ENCODE peak calls at places on chromosomes 4 and X, in nine cellular contexts. One of them, this sample, is unnamed.

GRCh38 chrX:43655961-43656494 is at the start of gene MAOA:
- DNase-seq in sigmoid colon: peak; percentile 92
- DNase-seq in ovary: peak; percentile 80
- DNase-seq in lower leg skin: peak; percentile 97
- DNase-seq in HCT116: no peak
- DNase-seq in tibial nerve: peak; percentile 86
- DNase-seq in body of pancreas: peak; percentile 82
- DNase-seq in Peyer's patch: peak; percentile 92
- DNase-seq in uterus: peak; percentile 88
- DNase-seq in this sample: peak; percentile 64

GRCh38 chrX:124818764-124819163 is 472.4 kb downstream of the SH2D1A start:
- DNase-seq in sigmoid colon: no peak
- DNase-seq in ovary: no peak
- DNase-seq in lower leg skin: no peak
- DNase-seq in HCT116: no peak
- DNase-seq in tibial nerve: no peak
- DNase-seq in body of pancreas: no peak
- DNase-seq in Peyer's patch: no peak
- DNase-seq in uterus: no peak
- DNase-seq in this sample: no peak

GRCh38 chrX:111719426-111720210 is 38.6 kb downstream of the ALG13 start:
- DNase-seq in sigmoid colon: no peak
- DNase-seq in ovary: no peak
- DNase-seq in lower leg skin: no peak
- DNase-seq in HCT116: no peak
- DNase-seq in tibial nerve: no peak
- DNase-seq in body of pancreas: no peak
- DNase-seq in Peyer's patch: no peak
- DNase-seq in uterus: no peak
- DNase-seq in this sample: peak; percentile 1

GRCh38 chr4:3375688-3376087 is 66.1 kb upstream of the HGFAC start:
- DNase-seq in sigmoid colon: peak; percentile 58
- DNase-seq in ovary: no peak
- DNase-seq in lower leg skin: no peak
- DNase-seq in HCT116: no peak
- DNase-seq in tibial nerve: no peak
- DNase-seq in body of pancreas: no peak
- DNase-seq in Peyer's patch: no peak
- DNase-seq in uterus: no peak
- DNase-seq in this sample: no peak

GRCh38 chr4:147361726-147362125 is 119.2 kb upstream of the EDNRA start:
- DNase-seq in sigmoid colon: no peak
- DNase-seq in ovary: no peak
- DNase-seq in lower leg skin: no peak
- DNase-seq in HCT116: peak; percentile 61
- DNase-seq in tibial nerve: peak; percentile 25
- DNase-seq in body of pancreas: no peak
- DNase-seq in Peyer's patch: peak; percentile 85
- DNase-seq in uterus: peak; percentile 76
- DNase-seq in this sample: no peak

GRCh38 chr4:77593101-77593500 is 12.5 kb upstream of the CXCL13 start:
- DNase-seq in sigmoid colon: no peak
- DNase-seq in ovary: no peak
- DNase-seq in lower leg skin: no peak
- DNase-seq in HCT116: no peak
- DNase-seq in tibial nerve: no peak
- DNase-seq in body of pancreas: no peak
- DNase-seq in Peyer's patch: no peak
- DNase-seq in uterus: no peak
- DNase-seq in this sample: no peak

GRCh38 chr4:172802041-172802440 is 366.6 kb upstream of the GALNT7 start:
- DNase-seq in sigmoid colon: no peak
- DNase-seq in ovary: no peak
- DNase-seq in lower leg skin: no peak
- DNase-seq in HCT116: no peak
- DNase-seq in tibial nerve: no peak
- DNase-seq in body of pancreas: no peak
- DNase-seq in Peyer's patch: no peak
- DNase-seq in uterus: no peak
- DNase-seq in this sample: no peak

GRCh38 chrX:1392376-1393130 is 640 bp upstream of the SLC25A6 start:
- DNase-seq in sigmoid colon: peak; percentile 91
- DNase-seq in ovary: no peak
- DNase-seq in lower leg skin: peak; percentile 91
- DNase-seq in HCT116: no peak
- DNase-seq in tibial nerve: peak; percentile 68
- DNase-seq in body of pancreas: peak; percentile 68
- DNase-seq in Peyer's patch: peak; percentile 74
- DNase-seq in uterus: peak; percentile 74
- DNase-seq in this sample: no peak

GRCh38 chr4:170853422-170854021 is 763.8 kb upstream of the AADAT start:
- DNase-seq in sigmoid colon: no peak
- DNase-seq in ovary: peak; percentile 60
- DNase-seq in lower leg skin: no peak
- DNase-seq in HCT116: peak; percentile 48
- DNase-seq in tibial nerve: peak; percentile 7
- DNase-seq in body of pancreas: peak; percentile 57
- DNase-seq in Peyer's patch: peak; percentile 65
- DNase-seq in uterus: no peak
- DNase-seq in this sample: peak; percentile 42

GRCh38 chr4:76803522-76803921 is 94.4 kb downstream of the SOWAHB start:
- DNase-seq in sigmoid colon: no peak
- DNase-seq in ovary: no peak
- DNase-seq in lower leg skin: no peak
- DNase-seq in HCT116: no peak
- DNase-seq in tibial nerve: peak; percentile 33
- DNase-seq in body of pancreas: no peak
- DNase-seq in Peyer's patch: peak; percentile 63
- DNase-seq in uterus: peak; percentile 79
- DNase-seq in this sample: no peak

GRCh38 chrX:115560978-115561604 is at the start of gene PLS3:
- DNase-seq in sigmoid colon: peak; percentile 92
- DNase-seq in ovary: peak; percentile 89
- DNase-seq in lower leg skin: peak; percentile 95
- DNase-seq in HCT116: peak; percentile 77
- DNase-seq in tibial nerve: peak; percentile 64
- DNase-seq in body of pancreas: peak; percentile 80
- DNase-seq in Peyer's patch: peak; percentile 77
- DNase-seq in uterus: peak; percentile 89
- DNase-seq in this sample: peak; percentile 0

GRCh38 chr4:173761938-173762337 is 231.9 kb upstream of the HAND2 start:
- DNase-seq in sigmoid colon: no peak
- DNase-seq in ovary: no peak
- DNase-seq in lower leg skin: no peak
- DNase-seq in HCT116: no peak
- DNase-seq in tibial nerve: no peak
- DNase-seq in body of pancreas: no peak
- DNase-seq in Peyer's patch: no peak
- DNase-seq in uterus: no peak
- DNase-seq in this sample: no peak

GRCh38 chrX:12974217-12974796 is 603 bp upstream of the TMSB4X start:
- DNase-seq in sigmoid colon: peak; percentile 83
- DNase-seq in ovary: peak; percentile 71
- DNase-seq in lower leg skin: peak; percentile 93
- DNase-seq in HCT116: no peak
- DNase-seq in tibial nerve: peak; percentile 40
- DNase-seq in body of pancreas: peak; percentile 66
- DNase-seq in Peyer's patch: peak; percentile 79
- DNase-seq in uterus: peak; percentile 73
- DNase-seq in this sample: peak; percentile 80

GRCh38 chrX:131895002-131895401 is 128.1 kb upstream of the STK26 start:
- DNase-seq in sigmoid colon: no peak
- DNase-seq in ovary: no peak
- DNase-seq in lower leg skin: no peak
- DNase-seq in HCT116: no peak
- DNase-seq in tibial nerve: no peak
- DNase-seq in body of pancreas: no peak
- DNase-seq in Peyer's patch: no peak
- DNase-seq in uterus: no peak
- DNase-seq in this sample: peak; percentile 0

GRCh38 chr4:40875507-40876150 is 125.9 kb downstream of the NSUN7 start:
- DNase-seq in sigmoid colon: no peak
- DNase-seq in ovary: no peak
- DNase-seq in lower leg skin: no peak
- DNase-seq in HCT116: no peak
- DNase-seq in tibial nerve: no peak
- DNase-seq in body of pancreas: no peak
- DNase-seq in Peyer's patch: no peak
- DNase-seq in uterus: no peak
- DNase-seq in this sample: no peak

GRCh38 chr4:78784255-78784654 is 8.1 kb downstream of the BMP2K start:
- DNase-seq in sigmoid colon: no peak
- DNase-seq in ovary: no peak
- DNase-seq in lower leg skin: no peak
- DNase-seq in HCT116: no peak
- DNase-seq in tibial nerve: no peak
- DNase-seq in body of pancreas: no peak
- DNase-seq in Peyer's patch: no peak
- DNase-seq in uterus: no peak
- DNase-seq in this sample: peak; percentile 44

DNA sequence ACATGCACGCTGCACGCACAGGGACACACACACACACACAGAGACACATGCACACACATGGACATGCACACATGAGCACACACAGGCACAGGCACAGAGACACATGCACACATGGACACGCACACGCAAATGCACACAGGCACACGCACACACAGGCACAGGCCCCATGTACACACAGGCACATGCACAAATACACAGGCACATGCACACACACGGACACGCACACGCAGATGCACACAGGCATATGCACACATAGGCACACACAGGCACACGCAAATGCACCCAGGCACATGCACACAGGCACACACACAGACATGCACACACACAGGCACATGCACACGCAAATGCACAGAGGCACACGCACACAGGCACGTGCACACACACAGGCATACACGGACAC is 30.3 kb upstream of the HTRA3 start:
- DNase-seq in sigmoid colon: no peak
- DNase-seq in ovary: no peak
- DNase-seq in lower leg skin: no peak
- DNase-seq in HCT116: no peak
- DNase-seq in tibial nerve: no peak
- DNase-seq in body of pancreas: no peak
- DNase-seq in Peyer's patch: no peak
- DNase-seq in uterus: no peak
- DNase-seq in this sample: no peak
- TF ChIP-seq POLR2A in sigmoid colon: no peak
- TF ChIP-seq POLR2A in ovary: no peak
- TF ChIP-seq POLR2A in lower leg skin: no peak
- TF ChIP-seq POLR2A in HCT116: no peak
- TF ChIP-seq POLR2A in tibial nerve: no peak
- TF ChIP-seq POLR2A in body of pancreas: no peak
- TF ChIP-seq POLR2A in Peyer's patch: no peak
- TF ChIP-seq POLR2A in uterus: no peak
- TF ChIP-seq POLR2A in this sample: no peak

GRCh38 chr4:53647547-53647946 is 56.3 kb upstream of the LNX1 start:
- DNase-seq in sigmoid colon: no peak
- DNase-seq in ovary: no peak
- DNase-seq in lower leg skin: no peak
- DNase-seq in HCT116: no peak
- DNase-seq in tibial nerve: no peak
- DNase-seq in body of pancreas: no peak
- DNase-seq in Peyer's patch: no peak
- DNase-seq in uterus: no peak
- DNase-seq in this sample: no peak
- TF ChIP-seq POLR2A in sigmoid colon: no peak
- TF ChIP-seq POLR2A in ovary: no peak
- TF ChIP-seq POLR2A in lower leg skin: no peak
- TF ChIP-seq POLR2A in HCT116: no peak
- TF ChIP-seq POLR2A in tibial nerve: no peak
- TF ChIP-seq POLR2A in body of pancreas: no peak
- TF ChIP-seq POLR2A in Peyer's patch: no peak
- TF ChIP-seq POLR2A in uterus: no peak
- TF ChIP-seq POLR2A in this sample: no peak

DNA sequence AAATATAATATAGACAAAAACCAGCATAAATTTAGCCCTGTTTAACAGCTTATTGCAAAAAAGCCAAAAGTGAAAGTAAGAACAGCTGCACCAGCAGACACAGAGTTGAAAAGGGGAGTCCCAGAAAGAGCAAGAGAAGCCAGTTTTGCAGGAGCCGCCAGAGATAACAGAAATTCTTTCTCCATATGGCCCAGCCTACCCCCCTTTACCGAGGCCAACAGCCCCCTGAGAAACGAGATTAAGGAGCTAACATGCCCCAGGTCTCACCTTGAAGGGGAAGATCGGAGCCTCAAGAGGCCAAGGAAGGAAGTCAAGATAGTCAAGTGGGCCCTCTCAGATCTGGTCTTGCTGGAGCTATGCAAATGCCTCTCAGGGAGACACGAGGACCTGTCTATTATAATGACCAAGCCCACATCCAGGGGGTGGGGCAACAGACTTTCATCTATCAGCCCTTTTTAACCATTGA is 4.8 kb downstream of the ACOX3 start:
- DNase-seq in sigmoid colon: no peak
- DNase-seq in ovary: no peak
- DNase-seq in lower leg skin: no peak
- DNase-seq in HCT116: no peak
- DNase-seq in tibial nerve: no peak
- DNase-seq in body of pancreas: no peak
- DNase-seq in Peyer's patch: peak; percentile 67
- DNase-seq in uterus: no peak
- DNase-seq in this sample: peak; percentile 84
- TF ChIP-seq POLR2A in sigmoid colon: no peak
- TF ChIP-seq POLR2A in ovary: no peak
- TF ChIP-seq POLR2A in lower leg skin: no peak
- TF ChIP-seq POLR2A in HCT116: no peak
- TF ChIP-seq POLR2A in tibial nerve: no peak
- TF ChIP-seq POLR2A in body of pancreas: no peak
- TF ChIP-seq POLR2A in Peyer's patch: no peak
- TF ChIP-seq POLR2A in uterus: no peak
- TF ChIP-seq POLR2A in this sample: no peak

GRCh38 chrX:47179221-47179927 is 14.3 kb upstream of the UBA1 start:
- DNase-seq in sigmoid colon: peak; percentile 79
- DNase-seq in ovary: no peak
- DNase-seq in lower leg skin: no peak
- DNase-seq in HCT116: no peak
- DNase-seq in tibial nerve: no peak
- DNase-seq in body of pancreas: no peak
- DNase-seq in Peyer's patch: no peak
- DNase-seq in uterus: no peak
- DNase-seq in this sample: no peak

GRCh38 chrX:47181301-47181700 is 12.3 kb upstream of the UBA1 start:
- DNase-seq in sigmoid colon: no peak
- DNase-seq in ovary: no peak
- DNase-seq in lower leg skin: no peak
- DNase-seq in HCT116: no peak
- DNase-seq in tibial nerve: no peak
- DNase-seq in body of pancreas: no peak
- DNase-seq in Peyer's patch: no peak
- DNase-seq in uterus: no peak
- DNase-seq in this sample: no peak

GRCh38 chrX:47179928-47180255 is 13.7 kb upstream of the UBA1 start:
- DNase-seq in sigmoid colon: no peak
- DNase-seq in ovary: peak; percentile 27
- DNase-seq in lower leg skin: no peak
- DNase-seq in HCT116: no peak
- DNase-seq in tibial nerve: no peak
- DNase-seq in body of pancreas: no peak
- DNase-seq in Peyer's patch: peak; percentile 38
- DNase-seq in uterus: no peak
- DNase-seq in this sample: no peak

GRCh38 chrX:47182106-47182700 is 11.4 kb upstream of the UBA1 start:
- DNase-seq in sigmoid colon: no peak
- DNase-seq in ovary: peak; percentile 25
- DNase-seq in lower leg skin: no peak
- DNase-seq in HCT116: no peak
- DNase-seq in tibial nerve: no peak
- DNase-seq in body of pancreas: no peak
- DNase-seq in Peyer's patch: no peak
- DNase-seq in uterus: no peak
- DNase-seq in this sample: no peak

GRCh38 chrX:47180346-47180745 is 13.3 kb upstream of the UBA1 start:
- DNase-seq in sigmoid colon: no peak
- DNase-seq in ovary: no peak
- DNase-seq in lower leg skin: no peak
- DNase-seq in HCT116: no peak
- DNase-seq in tibial nerve: no peak
- DNase-seq in body of pancreas: no peak
- DNase-seq in Peyer's patch: no peak
- DNase-seq in uterus: no peak
- DNase-seq in this sample: no peak
- TF ChIP-seq POLR2A in sigmoid colon: no peak
- TF ChIP-seq POLR2A in ovary: no peak
- TF ChIP-seq POLR2A in lower leg skin: no peak
- TF ChIP-seq POLR2A in HCT116: no peak
- TF ChIP-seq POLR2A in tibial nerve: no peak
- TF ChIP-seq POLR2A in body of pancreas: no peak
- TF ChIP-seq POLR2A in Peyer's patch: no peak
- TF ChIP-seq POLR2A in uterus: no peak
- TF ChIP-seq POLR2A in this sample: no peak

This sample was measured in erythroblast.